ENCODE peak calls at places on chromosomes 13 and 19, in eight cellular contexts. L, C, R, Z, G, E, P and Y are unnamed samples.

GRCh38 chr19:50328257-50329145 is 676 bp downstream of the KCNC3 start:
- DNase-seq in L (peak; percentile 36), C (no peak), R (peak; percentile 27), Z (no peak), G (peak; percentile 2), E (no peak), P (peak; percentile 37), Y (no peak)

GRCh38 chr13:89951341-89951740 is 1396.1 kb upstream of the MIR17HG start:
- DNase-seq in L (peak; percentile 16), C (no peak), R (no peak), Z (no peak), G (no peak), E (no peak), P (no peak), Y (no peak)

GRCh38 chr19:35539850-35540249 is 5.6 kb upstream of the TMEM147 start:
- DNase-seq in L (no peak), C (no peak), R (no peak), Z (no peak), G (no peak), E (no peak), P (no peak), Y (no peak)

GRCh38 chr19:42295831-42296525 is 6.0 kb upstream of the PRR19 start:
- DNase-seq in L (peak; percentile 83), C (peak; percentile 75), R (peak; percentile 80), Z (no peak), G (peak; percentile 66), E (peak; percentile 85), P (peak; percentile 91), Y (no peak)

GRCh38 chr13:78040431-78040830 is 121.8 kb upstream of the EDNRB start:
- DNase-seq in L (no peak), C (no peak), R (no peak), Z (no peak), G (no peak), E (no peak), P (no peak), Y (no peak)

GRCh38 chr19:56253737-56254136 is 18.8 kb upstream of the EDDM13 start:
- DNase-seq in L (peak; percentile 23), C (no peak), R (peak; percentile 66), Z (peak; percentile 20), G (peak; percentile 76), E (no peak), P (no peak), Y (peak; percentile 37)

GRCh38 chr13:45850020-45850613 is 1.4 kb downstream of the SIAH3 start:
- DNase-seq in L (peak; percentile 42), C (no peak), R (no peak), Z (no peak), G (no peak), E (no peak), P (no peak), Y (no peak)

GRCh38 chr13:107586216-107586615 is 629.1 kb downstream of the LIG4 start:
- DNase-seq in L (no peak), C (no peak), R (no peak), Z (peak; percentile 33), G (no peak), E (no peak), P (no peak), Y (no peak)

GRCh38 chr13:72983085-72983768 is 75.6 kb upstream of the KLF5 start:
- DNase-seq in L (no peak), C (peak; percentile 7), R (peak; percentile 88), Z (peak; percentile 13), G (peak; percentile 69), E (no peak), P (peak; percentile 41), Y (no peak)

GRCh38 chr19:46232029-46232428 is 2.5 kb downstream of the IGFL1 start:
- DNase-seq in L (no peak), C (no peak), R (no peak), Z (no peak), G (no peak), E (no peak), P (no peak), Y (no peak)

GRCh38 chr13:24263652-24264051 is 45.7 kb upstream of the C1QTNF9 start:
- DNase-seq in L (no peak), C (no peak), R (peak; percentile 51), Z (peak; percentile 32), G (peak; percentile 61), E (no peak), P (no peak), Y (no peak)

GRCh38 chr13:30744056-30744684 is 8.8 kb downstream of the ALOX5AP start:
- DNase-seq in L (no peak), C (no peak), R (peak; percentile 41), Z (no peak), G (no peak), E (peak; percentile 70), P (peak; percentile 10), Y (no peak)

GRCh38 chr13:98307744-98308524 is 130.9 kb upstream of the RNF113B start:
- DNase-seq in L (peak; percentile 54), C (no peak), R (peak; percentile 47), Z (no peak), G (peak; percentile 78), E (no peak), P (peak; percentile 41), Y (no peak)

GRCh38 chr13:80473695-80474094 is 132.8 kb upstream of the SPRY2 start:
- DNase-seq in L (no peak), C (no peak), R (peak; percentile 93), Z (no peak), G (peak; percentile 33), E (no peak), P (no peak), Y (no peak)

GRCh38 chr19:11450570-11451326 is 15.3 kb downstream of the PRKCSH start:
- DNase-seq in L (no peak), C (no peak), R (no peak), Z (no peak), G (no peak), E (no peak), P (no peak), Y (no peak)

GRCh38 chr19:48239120-48239519 is 16.6 kb downstream of the CARD8 start:
- DNase-seq in L (no peak), C (no peak), R (no peak), Z (no peak), G (no peak), E (no peak), P (no peak), Y (no peak)

GRCh38 chr13:93522486-93522885 is 295.9 kb downstream of the GPC6 start:
- DNase-seq in L (peak; percentile 86), C (no peak), R (peak; percentile 47), Z (no peak), G (peak; percentile 26), E (no peak), P (no peak), Y (peak; percentile 53)

GRCh38 chr13:99998261-99998660 is 16.7 kb downstream of the ZIC2 start:
- DNase-seq in L (no peak), C (no peak), R (no peak), Z (no peak), G (no peak), E (no peak), P (no peak), Y (no peak)

GRCh38 chr19:10888421-10888866 is 17.1 kb downstream of the CARM1 start:
- DNase-seq in L (peak; percentile 76), C (no peak), R (no peak), Z (no peak), G (no peak), E (no peak), P (no peak), Y (no peak)

GRCh38 chr13:30735025-30735967 is at the start of gene ALOX5AP:
- DNase-seq in L (no peak), C (no peak), R (no peak), Z (no peak), G (no peak), E (no peak), P (no peak), Y (no peak)

GRCh38 chr19:44551850-44552249 is 22.4 kb upstream of the CEACAM20 start:
- DNase-seq in L (no peak), C (no peak), R (no peak), Z (no peak), G (no peak), E (no peak), P (no peak), Y (no peak)
- H3K4me3 ChIP-seq in L (no peak overlapping the region), C (no peak overlapping the region), R (no peak overlapping the region), Z (no peak overlapping the region), G (no peak overlapping the region), E (no peak overlapping the region), P (no peak overlapping the region), Y (no peak overlapping the region)

DNA sequence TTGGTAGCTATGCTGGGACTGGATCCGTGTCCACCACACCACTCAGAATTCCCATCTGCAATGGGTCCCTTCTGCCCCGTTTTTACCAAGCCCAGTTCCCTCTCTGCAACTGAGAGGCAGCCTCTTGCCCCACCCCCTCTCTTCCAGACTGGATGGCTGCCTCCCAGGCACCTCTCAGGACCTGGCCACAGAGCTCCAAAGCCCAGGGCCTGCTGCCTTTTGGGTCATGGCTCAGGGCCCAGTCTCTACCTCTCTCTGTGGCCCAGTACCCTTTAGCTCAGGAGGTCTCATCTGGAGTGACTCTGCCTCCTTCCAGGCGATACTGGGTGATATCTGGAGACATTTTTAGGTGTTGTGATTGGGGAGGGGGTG is 10.3 kb upstream of the ZBTB7A start:
- DNase-seq in L (no peak), C (no peak), R (no peak), Z (no peak), G (no peak), E (no peak), P (no peak), Y (no peak)
- H3K4me3 ChIP-seq in L (no peak overlapping the region), C (no peak overlapping the region), R (no peak overlapping the region), Z (no peak overlapping the region), G (no peak overlapping the region), E (no peak overlapping the region), P (no peak overlapping the region), Y (no peak overlapping the region)

DNA sequence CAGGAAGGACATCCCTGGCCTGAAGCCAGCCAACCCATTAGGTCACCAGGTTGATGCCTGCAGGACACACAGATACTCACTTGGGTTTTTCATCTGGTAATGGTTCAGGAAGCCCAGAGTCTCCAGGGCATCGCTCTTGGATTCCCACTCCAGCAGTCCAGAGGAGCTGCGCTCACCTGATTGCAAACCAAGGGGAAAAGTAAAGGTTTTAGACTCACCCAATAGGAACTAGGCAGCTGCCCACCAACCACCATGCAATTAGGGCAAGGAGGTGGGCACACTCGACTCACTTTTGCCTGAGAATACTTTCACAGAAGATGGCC is 5.7 kb upstream of the ECH1 start:
- DNase-seq in L (no peak), C (no peak), R (no peak), Z (no peak), G (no peak), E (no peak), P (peak; percentile 37), Y (no peak)
- H3K4me3 ChIP-seq in L (no peak overlapping the region), C (no peak overlapping the region), R (no peak overlapping the region), Z (no peak overlapping the region), G (no peak overlapping the region), E (no peak overlapping the region), P (no peak overlapping the region), Y (no peak overlapping the region)

DNA sequence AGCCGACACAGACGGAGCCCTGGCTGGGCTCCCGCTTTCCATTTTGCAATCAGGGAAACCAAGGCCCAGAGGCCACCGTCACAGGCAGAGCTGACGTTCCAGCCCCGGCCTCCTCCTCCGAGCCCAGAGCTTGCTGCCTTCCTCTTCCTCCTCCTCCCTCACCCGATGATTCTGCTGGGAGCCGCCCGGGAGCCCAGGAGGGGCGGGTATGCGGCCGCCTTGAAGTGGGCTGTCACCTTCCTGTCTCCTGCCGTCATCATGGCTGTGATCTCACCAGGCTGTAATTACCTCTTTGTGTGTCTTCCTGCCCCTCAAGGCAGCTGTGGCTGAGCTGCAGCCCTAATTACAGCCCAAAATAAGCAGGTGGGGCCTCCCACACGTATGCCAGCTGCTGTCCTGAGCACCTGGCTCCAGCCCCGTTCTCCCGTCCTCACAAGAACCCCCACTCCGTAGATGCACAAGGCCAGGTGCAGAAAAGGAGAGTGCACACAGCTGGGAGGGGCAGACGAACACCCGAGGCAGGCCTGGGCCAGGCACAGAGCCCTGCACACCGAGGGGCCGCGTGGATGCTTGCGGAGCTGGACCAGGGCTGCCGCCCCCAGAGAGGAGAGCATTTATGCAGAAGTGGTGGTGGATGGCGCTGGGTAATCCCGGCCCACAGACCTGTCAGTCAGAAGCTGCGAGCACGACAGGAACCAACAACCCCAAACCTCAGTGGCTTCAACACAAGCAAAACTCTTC is 4.0 kb downstream of the TPGS1 start:
- DNase-seq in L (peak; percentile 95), C (no peak), R (no peak), Z (no peak), G (peak; percentile 64), E (peak; percentile 85), P (no peak), Y (no peak)
- H3K4me3 ChIP-seq in L (no peak overlapping the region), C (no peak overlapping the region), R (no peak overlapping the region), Z (no peak overlapping the region), G (no peak overlapping the region), E (peak overlapping the region; percentile 68), P (no peak overlapping the region), Y (no peak overlapping the region)